ENCODE peak calls at places on chromosomes 7 and 10, in five cellular contexts. Z is A549, C is uterus, K is stomach, N is esophagus squamous epithelium. H is an unnamed sample.

GRCh38 chr10:82072124-82072523 is 197.1 kb downstream of the NRG3 start:
- DNase-seq in Z (no peak), N (no peak), K (no peak), C (no peak), H (no peak)

GRCh38 chr10:129808092-129808983 is 155.7 kb downstream of the EBF3 start:
- DNase-seq in C (no peak), N (no peak), K (no peak), Z (no peak), H (no peak)

GRCh38 chr7:127253289-127254162 is 785 bp upstream of the GRM8 start:
- DNase-seq in Z (peak), N (no peak), C (no peak), K (peak), H (peak)

GRCh38 chr10:11880169-11881027 is 57.2 kb downstream of the PROSER2 start:
- DNase-seq in Z (no peak), K (no peak), N (no peak), C (no peak), H (no peak)

GRCh38 chr7:87225696-87226095 is 6.2 kb upstream of the TMEM243 start:
- DNase-seq in C (no peak), Z (no peak), K (no peak), N (no peak), H (no peak)

GRCh38 chr7:55545496-55545895 is 26.8 kb downstream of the VOPP1 start:
- DNase-seq in C (no peak), N (no peak), Z (no peak), K (no peak), H (no peak)

GRCh38 chr10:86079088-86079487 is 287.5 kb downstream of the GRID1 start:
- DNase-seq in Z (no peak), K (peak), C (no peak), N (no peak), H (peak)

GRCh38 chr7:55132890-55133551 is 114.2 kb downstream of the EGFR start:
- DNase-seq in Z (peak), C (peak), K (peak), N (no peak), H (peak)

GRCh38 chr7:41029072-41029492 is 673.8 kb downstream of the INHBA start:
- DNase-seq in K (no peak), N (no peak), Z (peak), C (no peak), H (no peak)

GRCh38 chr7:108026647-108027046 is 23.7 kb upstream of the LAMB1 start:
- DNase-seq in Z (no peak), K (no peak), N (no peak), C (no peak), H (no peak)

GRCh38 chr10:75207079-75207867 is 3.3 kb upstream of the VDAC2 start:
- DNase-seq in K (no peak), C (no peak), Z (no peak), N (no peak), H (no peak)

GRCh38 chr10:104648421-104648820 is 7.3 kb downstream of the SORCS3 start:
- DNase-seq in Z (no peak), K (no peak), C (no peak), N (no peak), H (no peak)

GRCh38 chr10:101222683-101223273 is 6.5 kb downstream of the LBX1 start:
- DNase-seq in N (no peak), C (no peak), K (no peak), Z (no peak), H (no peak)
- H3K4me3 ChIP-seq in N (peak), C (peak), K (peak), Z (no peak), H (peak)

DNA sequence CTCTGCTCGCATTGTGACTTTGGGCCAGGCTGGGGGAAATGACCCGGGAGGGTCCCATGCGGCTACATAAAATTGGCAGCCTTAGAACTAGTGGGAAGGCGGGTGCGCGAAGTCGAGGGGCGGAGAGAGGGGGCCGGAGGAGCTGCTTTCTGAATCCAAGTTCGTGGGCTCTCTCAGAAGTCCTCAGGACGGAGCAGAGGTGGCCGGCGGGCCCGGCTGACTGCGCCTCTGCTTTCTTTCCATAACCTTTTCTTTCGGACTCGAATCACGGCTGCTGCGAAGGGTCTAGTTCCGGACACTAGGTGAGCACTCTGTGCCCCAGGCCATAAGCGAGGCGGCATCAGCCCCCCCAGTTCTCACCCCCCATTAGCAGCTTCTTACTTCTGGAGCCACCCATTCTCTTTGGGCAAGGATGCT is at the start of gene KAZALD1:
- DNase-seq in K (no peak), N (no peak), C (no peak), Z (no peak), H (peak)
- TF ChIP-seq POLR2A in K (no peak), N (no peak), C (no peak), Z (no peak), H (no peak)

GRCh38 chr10:45000138-45000763 is 472 bp upstream of the ZNF22 start:
- DNase-seq in K (no peak), Z (no peak), N (no peak), C (peak), H (peak)

GRCh38 chr10:44998146-44998631 is 2.5 kb upstream of the ZNF22 start:
- DNase-seq in K (no peak), C (peak), Z (no peak), N (no peak), H (no peak)

GRCh38 chr10:45001382-45002148 is 842 bp downstream of the ZNF22 start:
- DNase-seq in C (peak), N (no peak), Z (peak), K (peak), H (no peak)

GRCh38 chr10:45003432-45004000 is 2.8 kb downstream of the ZNF22 start:
- DNase-seq in Z (no peak), N (no peak), C (no peak), K (no peak), H (no peak)

GRCh38 chr10:45000764-45001381 is at the start of gene ZNF22:
- DNase-seq in C (peak), N (no peak), K (peak), Z (peak), H (no peak)
- TF ChIP-seq CTCF in C (peak), N (no peak), K (no peak), Z (no peak), H (no peak)

DNA sequence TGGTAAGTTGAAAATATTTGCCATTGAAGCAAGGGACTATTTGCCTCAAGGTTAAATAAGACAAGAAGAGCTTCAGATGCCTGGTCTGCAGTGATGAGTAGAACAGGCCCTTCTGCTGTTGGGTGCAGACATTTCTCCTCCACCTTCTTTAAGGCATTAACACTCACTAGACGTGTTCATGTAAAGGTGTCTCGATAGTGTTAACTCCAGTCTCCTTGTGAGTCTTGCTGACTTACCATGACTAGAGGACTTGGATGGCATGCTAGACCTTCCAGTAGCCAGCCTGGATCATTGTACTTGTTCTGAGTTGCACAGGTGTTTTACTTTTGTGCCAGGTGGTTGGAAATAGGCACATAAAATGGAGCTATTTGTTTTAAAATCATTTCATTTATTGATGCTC is 15.4 kb upstream of the AKR1C3 start:
- DNase-seq in Z (no peak), C (no peak), K (peak), N (no peak), H (no peak)
- H3K4me3 ChIP-seq in Z (no peak), C (no peak), K (no peak), N (no peak), H (no peak)

GRCh38 chr10:14953452-14954000 is 370 bp downstream of the DCLRE1C start:
- DNase-seq in N (peak), K (peak), Z (peak), C (no peak), H (peak)

GRCh38 chr10:14958872-14959220 is 342 bp upstream of the MEIG1 start:
- DNase-seq in Z (no peak), K (no peak), C (no peak), N (no peak), H (no peak)

GRCh38 chr10:14954001-14954770 is at the start of gene DCLRE1C:
- DNase-seq in K (peak), N (peak), C (peak), Z (peak), H (peak)

GRCh38 chr10:14954934-14955333 is 1.0 kb upstream of the DCLRE1C start:
- DNase-seq in K (no peak), C (no peak), N (no peak), Z (no peak), H (no peak)

GRCh38 chr10:14959221-14960057 is at the start of gene MEIG1:
- DNase-seq in Z (peak), N (peak), C (peak), K (peak), H (peak)
- TF ChIP-seq POLR2A in Z (peak), N (no peak), C (peak), K (no peak), H (no peak)

DNA sequence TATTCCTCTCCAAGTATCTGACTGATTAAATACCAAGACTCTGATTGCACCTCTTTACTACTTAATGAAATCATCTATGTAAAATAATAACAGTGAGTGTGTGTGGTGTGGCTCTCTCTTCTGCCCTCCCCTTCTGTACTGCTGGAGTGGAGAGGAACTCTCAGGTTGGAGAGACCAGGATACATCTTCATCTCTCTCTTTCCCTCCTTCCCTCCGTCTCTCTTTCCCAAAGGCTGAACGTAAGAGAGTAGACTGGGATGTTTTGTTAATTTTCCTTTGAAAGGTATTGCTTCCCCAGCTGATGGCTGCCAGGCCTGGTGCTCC is 272 bp upstream of the GJC3 start:
- DNase-seq in K (no peak), Z (no peak), C (no peak), N (no peak), H (no peak)
- TF ChIP-seq CTCF in K (no peak), Z (no peak), C (no peak), N (no peak), H (no peak)